ENCODE peak calls at places on chromosome 2, in four cellular contexts. M, F, H and U are unnamed samples.

GRCh38 chr2:238251331-238251730 is 11.5 kb upstream of the HES6 start:
- DNase-seq in M (no peak), F (no peak), H (no peak), U (no peak)

GRCh38 chr2:159149786-159150185 is 136.7 kb downstream of the WDSUB1 start:
- DNase-seq in M (no peak), F (no peak), H (no peak), U (no peak)

GRCh38 chr2:4420032-4420431 is 716.7 kb downstream of the DCDC2C start:
- DNase-seq in M (no peak), F (no peak), H (no peak), U (no peak)

GRCh38 chr2:240298803-240299709 is 136.4 kb upstream of the GPC1 start:
- DNase-seq in M (no peak), F (no peak), H (no peak), U (no peak)

GRCh38 chr2:178327516-178327915 is 123.5 kb downstream of the PRKRA start:
- DNase-seq in M (no peak), F (no peak), H (no peak), U (no peak)

GRCh38 chr2:231065966-231066365 is 9.3 kb downstream of the PSMD1 start:
- DNase-seq in M (no peak), F (no peak), H (no peak), U (no peak)

GRCh38 chr2:102206666-102207341 is 20.0 kb downstream of the IL1RL2 start:
- DNase-seq in M (no peak), F (no peak), H (no peak), U (peak; percentile 87)

GRCh38 chr2:3040066-3040428 is 337.6 kb downstream of the EIPR1 start:
- DNase-seq in M (no peak), F (no peak), H (no peak), U (no peak)

GRCh38 chr2:34242741-34243123 is 643.6 kb upstream of the FAM98A start:
- DNase-seq in M (no peak), F (no peak), H (no peak), U (no peak)

GRCh38 chr2:46082531-46083485 is 214.4 kb upstream of the EPAS1 start:
- DNase-seq in M (peak; percentile 98), F (no peak), H (no peak), U (no peak)

GRCh38 chr2:18077724-18078123 is 199.3 kb downstream of the KCNS3 start:
- DNase-seq in M (peak; percentile 92), F (no peak), H (no peak), U (no peak)

GRCh38 chr2:191571163-191571769 is 106.7 kb upstream of the NABP1 start:
- DNase-seq in M (peak; percentile 65), F (no peak), H (peak; percentile 53), U (peak; percentile 16)

GRCh38 chr2:160516547-160517365 is 23.1 kb upstream of the RBMS1 start:
- DNase-seq in M (peak; percentile 26), F (no peak), H (no peak), U (peak; percentile 21)

GRCh38 chr2:38509322-38509946 is 93.3 kb downstream of the HNRNPLL start:
- DNase-seq in M (peak; percentile 82), F (peak; percentile 36), H (no peak), U (peak; percentile 56)

GRCh38 chr2:735670-736218 is 58.5 kb upstream of the TMEM18 start:
- DNase-seq in M (no peak), F (no peak), H (no peak), U (no peak)

GRCh38 chr2:54657664-54658083 is 65.8 kb upstream of the EML6 start:
- DNase-seq in M (peak; percentile 43), F (peak; percentile 19), H (peak; percentile 8), U (peak; percentile 74)

GRCh38 chr2:100013892-100014677 is 128.3 kb downstream of the AFF3 start:
- DNase-seq in M (peak; percentile 99), F (peak; percentile 71), H (peak; percentile 95), U (no peak)

GRCh38 chr2:69449906-69450305 is 12.7 kb upstream of the NFU1 start:
- DNase-seq in M (peak; percentile 70), F (no peak), H (no peak), U (no peak)

GRCh38 chr2:201466050-201466660 is 14.6 kb downstream of the STRADB start:
- DNase-seq in M (peak; percentile 83), F (no peak), H (no peak), U (peak; percentile 31)

GRCh38 chr2:26647981-26648380 is 6.8 kb upstream of the CIB4 start:
- DNase-seq in M (no peak), F (no peak), H (no peak), U (no peak)

GRCh38 chr2:3465844-3466481 is 53.4 kb downstream of the ADI1 start:
- DNase-seq in M (peak; percentile 95), F (no peak), H (no peak), U (no peak)

GRCh38 chr2:62266433-62267038 is 70.6 kb downstream of the B3GNT2 start:
- DNase-seq in M (peak; percentile 95), F (no peak), H (no peak), U (no peak)

GRCh38 chr2:215271466-215271865 is 40.4 kb upstream of the ATIC start:
- DNase-seq in M (no peak), F (no peak), H (no peak), U (no peak)

GRCh38 chr2:111653103-111653624 is 230.8 kb downstream of the ANAPC1 start:
- DNase-seq in M (no peak), F (no peak), H (no peak), U (no peak)

GRCh38 chr2:71531522-71532047 is 78.2 kb downstream of the DYSF start:
- DNase-seq in M (peak; percentile 46), F (peak; percentile 36), H (no peak), U (no peak)

GRCh38 chr2:121974919-121975654 is 219.6 kb downstream of the TSN start:
- DNase-seq in M (peak; percentile 81), F (peak; percentile 72), H (peak; percentile 27), U (peak; percentile 96)

GRCh38 chr2:68385232-68385906 is 20.3 kb downstream of the PLEK start:
- DNase-seq in M (no peak), F (no peak), H (no peak), U (no peak)

GRCh38 chr2:173355866-173356508 is 1.3 kb downstream of the CDCA7 start:
- DNase-seq in M (no peak), F (no peak), H (no peak), U (peak; percentile 45)

GRCh38 chr2:295081-295480 is 7.2 kb upstream of the ALKAL2 start:
- DNase-seq in M (no peak), F (no peak), H (no peak), U (no peak)

GRCh38 chr2:8036366-8036765 is 645.5 kb upstream of the ID2 start:
- DNase-seq in M (no peak), F (no peak), H (no peak), U (no peak)

GRCh38 chr2:75656563-75656962 is 10.0 kb downstream of the MRPL19 start:
- DNase-seq in M (no peak), F (no peak), H (no peak), U (no peak)

GRCh38 chr2:128276878-128277675 is 41.6 kb downstream of the HS6ST1 start:
- DNase-seq in M (no peak), F (no peak), H (no peak), U (no peak)

GRCh38 chr2:70596293-70596692 is 42.7 kb upstream of the TGFA start:
- DNase-seq in M (no peak), F (peak; percentile 38), H (no peak), U (peak; percentile 70)

GRCh38 chr2:218289639-218290315 is 2.5 kb downstream of the TMBIM1 start:
- DNase-seq in M (peak; percentile 39), F (peak; percentile 34), H (no peak), U (peak; percentile 75)